ENCODE peak calls at places on chromosome 6, in five cellular contexts. One of them, this sample, is unnamed.
A peak's percentile ranks its signal among the peaks of the same experiment; 100 is the strongest.

GRCh38 chr6:69802995-69803394 is 6.2 kb upstream of the LMBRD1 start:
- DNase-seq in AG10803: no peak
- DNase-seq in kidney epithelial cell: no peak
- DNase-seq in left ventricle myocardium inferior: no peak
- DNase-seq in neural progenitor cell: peak; percentile 30
- DNase-seq in this sample: no peak

GRCh38 chr6:37149750-37150149 is 20.2 kb upstream of the PIM1 start:
- DNase-seq in kidney epithelial cell: no peak
- DNase-seq in AG10803: no peak
- DNase-seq in neural progenitor cell: no peak
- DNase-seq in left ventricle myocardium inferior: no peak
- DNase-seq in this sample: no peak

GRCh38 chr6:17574871-17575560 is 25.1 kb upstream of the FAM8A1 start:
- DNase-seq in left ventricle myocardium inferior: no peak
- DNase-seq in neural progenitor cell: no peak
- DNase-seq in AG10803: peak; percentile 86
- DNase-seq in kidney epithelial cell: no peak
- DNase-seq in this sample: peak; percentile 70

GRCh38 chr6:73556796-73557195 is 36.0 kb upstream of the EEF1A1 start:
- DNase-seq in kidney epithelial cell: no peak
- DNase-seq in AG10803: no peak
- DNase-seq in left ventricle myocardium inferior: no peak
- DNase-seq in neural progenitor cell: no peak
- DNase-seq in this sample: no peak

GRCh38 chr6:149701699-149702098 is 16.2 kb downstream of the LATS1 start:
- DNase-seq in kidney epithelial cell: no peak
- DNase-seq in neural progenitor cell: no peak
- DNase-seq in AG10803: peak; percentile 63
- DNase-seq in left ventricle myocardium inferior: no peak
- DNase-seq in this sample: no peak

GRCh38 chr6:149438855-149439254 is 38.8 kb downstream of the SUMO4 start:
- DNase-seq in AG10803: no peak
- DNase-seq in left ventricle myocardium inferior: no peak
- DNase-seq in kidney epithelial cell: no peak
- DNase-seq in neural progenitor cell: no peak
- DNase-seq in this sample: no peak

GRCh38 chr6:71468841-71469750 is 180.5 kb downstream of the OGFRL1 start:
- DNase-seq in left ventricle myocardium inferior: no peak
- DNase-seq in AG10803: peak; percentile 95
- DNase-seq in kidney epithelial cell: peak; percentile 95
- DNase-seq in neural progenitor cell: no peak
- DNase-seq in this sample: peak; percentile 85

GRCh38 chr6:42471714-42472113 is 20.0 kb upstream of the TRERF1 start:
- DNase-seq in kidney epithelial cell: no peak
- DNase-seq in left ventricle myocardium inferior: no peak
- DNase-seq in neural progenitor cell: no peak
- DNase-seq in AG10803: no peak
- DNase-seq in this sample: no peak

GRCh38 chr6:119966484-119966883 is 616.9 kb upstream of the MAN1A1 start:
- DNase-seq in AG10803: no peak
- DNase-seq in neural progenitor cell: peak; percentile 39
- DNase-seq in kidney epithelial cell: no peak
- DNase-seq in left ventricle myocardium inferior: no peak
- DNase-seq in this sample: no peak

GRCh38 chr6:147201885-147202515 is 2.2 kb upstream of the STXBP5 start:
- DNase-seq in neural progenitor cell: peak; percentile 38
- DNase-seq in AG10803: peak; percentile 32
- DNase-seq in left ventricle myocardium inferior: no peak
- DNase-seq in kidney epithelial cell: no peak
- DNase-seq in this sample: no peak
- TF ChIP-seq CTCF in neural progenitor cell: no peak
- TF ChIP-seq CTCF in AG10803: no peak
- TF ChIP-seq CTCF in left ventricle myocardium inferior: no peak
- TF ChIP-seq CTCF in kidney epithelial cell: no peak
- TF ChIP-seq CTCF in this sample: no peak

DNA sequence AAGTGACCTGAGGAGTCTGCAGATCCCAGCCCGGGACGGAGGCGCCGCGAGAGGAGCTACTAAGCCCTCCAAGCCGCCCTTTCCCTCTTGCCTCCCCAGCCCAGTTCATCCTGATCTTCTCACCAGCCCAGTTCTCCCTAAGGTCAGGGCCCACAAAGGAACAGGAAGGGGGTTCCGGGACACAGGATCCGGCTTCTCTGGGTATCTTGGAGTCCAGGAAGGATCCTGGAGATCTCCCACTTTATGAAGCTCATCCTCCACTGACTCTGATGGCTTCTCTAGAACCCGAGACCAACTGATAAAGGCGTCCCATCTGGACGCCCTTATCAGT is 36.9 kb upstream of the HLA-C start:
- DNase-seq in neural progenitor cell: no peak
- DNase-seq in AG10803: no peak
- DNase-seq in kidney epithelial cell: no peak
- DNase-seq in left ventricle myocardium inferior: no peak
- DNase-seq in this sample: no peak
- H3K4me3 ChIP-seq in neural progenitor cell: no peak overlapping the region
- H3K4me3 ChIP-seq in AG10803: no peak overlapping the region
- H3K4me3 ChIP-seq in kidney epithelial cell: no peak overlapping the region
- H3K4me3 ChIP-seq in left ventricle myocardium inferior: peak overlapping the region; percentile 56
- H3K4me3 ChIP-seq in this sample: no peak overlapping the region

GRCh38 chr6:105733556-105734162 is 330.8 kb upstream of the PREP start:
- DNase-seq in kidney epithelial cell: no peak
- DNase-seq in AG10803: peak; percentile 60
- DNase-seq in left ventricle myocardium inferior: no peak
- DNase-seq in neural progenitor cell: peak; percentile 59
- DNase-seq in this sample: no peak
- TF ChIP-seq CTCF in kidney epithelial cell: peak; percentile 51
- TF ChIP-seq CTCF in AG10803: peak; percentile 78
- TF ChIP-seq CTCF in left ventricle myocardium inferior: peak; percentile 71
- TF ChIP-seq CTCF in neural progenitor cell: peak; percentile 89
- TF ChIP-seq CTCF in this sample: peak; percentile 23

GRCh38 chr6:27295301-27296079 is 16.6 kb downstream of the POM121L2 start:
- DNase-seq in neural progenitor cell: peak; percentile 74
- DNase-seq in AG10803: peak; percentile 67
- DNase-seq in left ventricle myocardium inferior: no peak
- DNase-seq in kidney epithelial cell: no peak
- DNase-seq in this sample: peak; percentile 53
- H3K4me3 ChIP-seq in neural progenitor cell: peak overlapping the region; percentile 66
- H3K4me3 ChIP-seq in AG10803: peak overlapping the region; percentile 63
- H3K4me3 ChIP-seq in left ventricle myocardium inferior: no peak overlapping the region
- H3K4me3 ChIP-seq in kidney epithelial cell: peak overlapping the region; percentile 29
- H3K4me3 ChIP-seq in this sample: peak overlapping the region; percentile 56

GRCh38 chr6:118650500-118651281 is 700 bp downstream of the CEP85L start:
- DNase-seq in neural progenitor cell: peak; percentile 69
- DNase-seq in kidney epithelial cell: no peak
- DNase-seq in left ventricle myocardium inferior: peak; percentile 53
- DNase-seq in AG10803: peak; percentile 46
- DNase-seq in this sample: no peak
- TF ChIP-seq CTCF in neural progenitor cell: peak; percentile 14
- TF ChIP-seq CTCF in kidney epithelial cell: no peak
- TF ChIP-seq CTCF in left ventricle myocardium inferior: peak; percentile 44
- TF ChIP-seq CTCF in AG10803: no peak
- TF ChIP-seq CTCF in this sample: peak; percentile 24

GRCh38 chr6:117482240-117483003 is at the start of gene DCBLD1:
- DNase-seq in neural progenitor cell: peak; percentile 88
- DNase-seq in AG10803: peak; percentile 76
- DNase-seq in kidney epithelial cell: no peak
- DNase-seq in left ventricle myocardium inferior: peak; percentile 77
- DNase-seq in this sample: no peak
- H3K4me3 ChIP-seq in neural progenitor cell: peak within 1 kb of the TSS; percentile 70
- H3K4me3 ChIP-seq in AG10803: peak within 1 kb of the TSS; percentile 88
- H3K4me3 ChIP-seq in kidney epithelial cell: peak within 1 kb of the TSS; percentile 93
- H3K4me3 ChIP-seq in left ventricle myocardium inferior: peak within 1 kb of the TSS; percentile 83
- H3K4me3 ChIP-seq in this sample: peak within 1 kb of the TSS; percentile 81

GRCh38 chr6:147509900-147510299 is 1.4 kb downstream of the SAMD5 start:
- DNase-seq in left ventricle myocardium inferior: no peak
- DNase-seq in neural progenitor cell: no peak
- DNase-seq in AG10803: no peak
- DNase-seq in kidney epithelial cell: no peak
- DNase-seq in this sample: no peak

GRCh38 chr6:147510949-147511590 is 2.6 kb downstream of the SAMD5 start:
- DNase-seq in AG10803: no peak
- DNase-seq in left ventricle myocardium inferior: no peak
- DNase-seq in kidney epithelial cell: no peak
- DNase-seq in neural progenitor cell: no peak
- DNase-seq in this sample: no peak

GRCh38 chr6:147507162-147508072 is 1.1 kb upstream of the SAMD5 start:
- DNase-seq in AG10803: no peak
- DNase-seq in neural progenitor cell: peak; percentile 44
- DNase-seq in kidney epithelial cell: no peak
- DNase-seq in left ventricle myocardium inferior: peak; percentile 15
- DNase-seq in this sample: no peak

GRCh38 chr6:147508073-147508870 is at the start of gene SAMD5:
- DNase-seq in left ventricle myocardium inferior: peak; percentile 33
- DNase-seq in neural progenitor cell: peak; percentile 87
- DNase-seq in AG10803: peak; percentile 36
- DNase-seq in kidney epithelial cell: no peak
- DNase-seq in this sample: no peak

GRCh38 chr6:147508871-147509608 is 550 bp downstream of the SAMD5 start:
- DNase-seq in kidney epithelial cell: no peak
- DNase-seq in AG10803: no peak
- DNase-seq in neural progenitor cell: peak; percentile 68
- DNase-seq in left ventricle myocardium inferior: peak; percentile 14
- DNase-seq in this sample: no peak
- TF ChIP-seq CTCF in kidney epithelial cell: no peak
- TF ChIP-seq CTCF in AG10803: no peak
- TF ChIP-seq CTCF in neural progenitor cell: no peak
- TF ChIP-seq CTCF in left ventricle myocardium inferior: peak; percentile 23
- TF ChIP-seq CTCF in this sample: no peak

DNA sequence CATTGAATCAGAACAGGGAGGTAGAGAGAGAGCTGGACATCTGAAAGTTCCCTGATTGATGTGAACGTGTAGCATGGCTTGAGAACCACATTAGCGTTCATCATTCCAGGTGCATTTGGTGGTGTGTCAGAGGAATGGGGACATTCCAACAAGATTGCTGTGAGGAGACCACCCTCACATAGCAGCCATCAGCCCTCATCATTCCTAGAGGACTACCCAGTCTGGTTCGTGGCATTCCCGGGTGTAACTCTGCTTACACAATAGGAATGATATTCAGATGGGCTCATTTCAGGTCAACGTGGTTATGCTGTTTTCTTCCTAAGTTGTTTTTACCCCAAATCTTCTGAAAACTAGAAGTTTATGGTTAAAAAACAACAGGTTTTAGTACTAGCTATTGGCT is 62.2 kb upstream of the KLHL31 start:
- DNase-seq in left ventricle myocardium inferior: no peak
- DNase-seq in AG10803: peak; percentile 59
- DNase-seq in neural progenitor cell: no peak
- DNase-seq in kidney epithelial cell: peak; percentile 21
- DNase-seq in this sample: no peak
- H3K4me3 ChIP-seq in left ventricle myocardium inferior: no peak overlapping the region
- H3K4me3 ChIP-seq in AG10803: no peak overlapping the region
- H3K4me3 ChIP-seq in neural progenitor cell: no peak overlapping the region
- H3K4me3 ChIP-seq in kidney epithelial cell: no peak overlapping the region
- H3K4me3 ChIP-seq in this sample: no peak overlapping the region